ENCODE peak calls at places on chromosomes 6 and 20, in five cellular contexts. H is coronary artery; O is mucosa of gallbladder; Q is PC-3; V is stimulated activated effector memory CD8-positive, alpha-beta T cell treated with anti-CD3 and anti-CD28 coated beads, Interleukin-12 subunit alpha, Interleukin-12 subunit beta, amount 100 ng/mL, for 72 hours. S is an unnamed sample.

GRCh38 chr6:137230547-137230946 is 11.4 kb upstream of the IFNGR1 start:
- DNase-seq in H (no peak), Q (no peak), V (no peak), O (no peak), S (no peak)

GRCh38 chr20:45771182-45771759 is 20.4 kb downstream of the WFDC3 start:
- DNase-seq in Q (peak; percentile 92), H (no peak), V (peak; percentile 72), O (peak; percentile 85), S (peak; percentile 84)

GRCh38 chr6:13500264-13500663 is 12.9 kb upstream of the GFOD1 start:
- DNase-seq in V (no peak), H (no peak), Q (peak; percentile 49), O (no peak), S (peak; percentile 77)

GRCh38 chr20:32809907-32810306 is 9.8 kb upstream of the MAPRE1 start:
- DNase-seq in H (no peak), Q (no peak), O (no peak), V (no peak), S (no peak)

GRCh38 chr20:63381781-63382431 is 20.8 kb upstream of the CHRNA4 start:
- DNase-seq in V (peak; percentile 22), H (no peak), Q (peak; percentile 25), O (no peak), S (no peak)

GRCh38 chr6:41450581-41450980 is 95.6 kb upstream of the FOXP4 start:
- DNase-seq in V (no peak), H (no peak), Q (no peak), O (no peak), S (no peak)

GRCh38 chr6:29696147-29697129 is 15.5 kb upstream of the ZFP57 start:
- DNase-seq in O (no peak), V (no peak), Q (peak; percentile 48), H (no peak), S (peak; percentile 48)

GRCh38 chr6:36070252-36070651 is 42.6 kb downstream of the MAPK14 start:
- DNase-seq in V (no peak), Q (no peak), H (no peak), O (no peak), S (no peak)

GRCh38 chr6:16446241-16446640 is 207.9 kb downstream of the GMPR start:
- DNase-seq in O (no peak), H (no peak), Q (no peak), V (no peak), S (peak; percentile 81)

GRCh38 chr6:142696123-142696522 is 248.9 kb downstream of the HIVEP2 start:
- DNase-seq in Q (peak; percentile 66), V (no peak), H (no peak), O (no peak), S (peak; percentile 40)